ENCODE peak calls at places on chromosomes 3 and 15, in four cellular contexts. P is K562, E is HepG2, Q is GM12878. V is an unnamed sample.

GRCh38 chr15:62495670-62496328 is 330.7 kb upstream of the C2CD4B start:
- DNase-seq in P (no peak), E (no peak), Q (no peak), V (no peak)

GRCh38 chr15:97966924-97967620 is 6.6 kb downstream of the ARRDC4 start:
- DNase-seq in P (no peak), E (no peak), Q (no peak), V (no peak)

GRCh38 chr15:39028069-39028468 is 463.5 kb upstream of the RASGRP1 start:
- DNase-seq in P (no peak), E (no peak), Q (no peak), V (peak)

GRCh38 chr15:64619880-64620839 is 155.2 kb downstream of the RBPMS2 start:
- DNase-seq in P (no peak), E (no peak), Q (no peak), V (no peak)

GRCh38 chr3:30473374-30474051 is 132.9 kb upstream of the TGFBR2 start:
- DNase-seq in P (no peak), E (no peak), Q (no peak), V (no peak)

GRCh38 chr3:143529018-143529478 is 319.2 kb downstream of the SLC9A9 start:
- DNase-seq in P (no peak), E (no peak), Q (peak), V (no peak)

GRCh38 chr3:71063768-71064287 is 519.7 kb downstream of the FOXP1 start:
- DNase-seq in P (peak), E (peak), Q (no peak), V (no peak)

GRCh38 chr15:94370197-94370987 is 139.0 kb downstream of the MCTP2 start:
- DNase-seq in P (no peak), E (no peak), Q (no peak), V (no peak)

GRCh38 chr15:71709808-71710418 is 100.4 kb upstream of the NR2E3 start:
- DNase-seq in P (no peak), E (no peak), Q (no peak), V (no peak)

GRCh38 chr3:105714459-105714858 is 154.4 kb downstream of the CBLB start:
- DNase-seq in P (no peak), E (no peak), Q (no peak), V (no peak)

GRCh38 chr3:181075098-181075497 is 85.6 kb upstream of the DNAJC19 start:
- DNase-seq in P (no peak), E (no peak), Q (no peak), V (no peak)

GRCh38 chr3:167575000-167575399 is 78.7 kb downstream of the WDR49 start:
- DNase-seq in P (no peak), E (no peak), Q (no peak), V (no peak)

DNA sequence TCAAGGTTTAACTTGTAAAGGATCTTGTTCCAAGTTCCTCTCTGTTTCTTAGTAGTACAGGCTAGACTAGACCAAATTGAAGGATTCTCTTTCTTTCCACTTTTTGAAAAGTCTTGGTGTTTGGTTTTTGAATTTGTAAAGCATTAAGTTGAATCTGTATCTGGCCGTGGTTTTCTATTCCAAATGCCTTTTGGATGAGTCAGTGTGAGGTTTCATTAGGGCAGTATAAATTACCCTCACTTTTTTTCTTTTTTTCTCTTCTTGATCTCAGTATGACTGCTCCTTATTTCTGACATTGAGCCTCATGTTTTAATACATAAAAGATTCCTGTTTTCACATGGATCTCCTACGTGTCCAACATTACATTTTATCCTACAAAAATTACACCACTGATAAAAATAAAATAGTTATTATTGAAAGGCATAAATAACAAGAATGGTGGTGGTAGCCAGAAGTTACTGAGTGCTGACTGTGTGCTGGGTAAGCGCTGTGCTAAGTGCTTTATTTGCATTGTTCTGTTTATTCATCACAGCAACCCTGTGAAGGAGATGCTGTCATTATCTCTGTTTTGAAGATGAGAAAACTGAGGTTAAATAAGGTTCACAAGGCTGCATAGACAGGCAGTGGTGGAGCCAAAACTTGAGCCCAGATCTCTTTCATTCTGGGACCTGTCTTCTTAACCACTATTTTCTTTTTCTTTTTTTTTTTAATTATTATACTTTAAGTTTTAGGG is 48.3 kb downstream of the MITF start:
- DNase-seq in P (no peak), E (no peak), Q (no peak), V (no peak)
- TF ChIP-seq POLR2AphosphoS2 in P (no peak), E (no peak), Q (no peak), V (no peak)

GRCh38 chr3:111980716-111981456 is 2.1 kb downstream of the ABHD10 start:
- DNase-seq in P (no peak), E (no peak), Q (no peak), V (no peak)
- TF ChIP-seq POLR2AphosphoS2 in P (no peak), E (no peak), Q (no peak), V (no peak)

GRCh38 chr3:182636646-182637045 is 156.7 kb upstream of the ATP11B start:
- DNase-seq in P (no peak), E (no peak), Q (no peak), V (no peak)
- TF ChIP-seq POLR2AphosphoS2 in P (no peak), E (no peak), Q (no peak), V (no peak)

DNA sequence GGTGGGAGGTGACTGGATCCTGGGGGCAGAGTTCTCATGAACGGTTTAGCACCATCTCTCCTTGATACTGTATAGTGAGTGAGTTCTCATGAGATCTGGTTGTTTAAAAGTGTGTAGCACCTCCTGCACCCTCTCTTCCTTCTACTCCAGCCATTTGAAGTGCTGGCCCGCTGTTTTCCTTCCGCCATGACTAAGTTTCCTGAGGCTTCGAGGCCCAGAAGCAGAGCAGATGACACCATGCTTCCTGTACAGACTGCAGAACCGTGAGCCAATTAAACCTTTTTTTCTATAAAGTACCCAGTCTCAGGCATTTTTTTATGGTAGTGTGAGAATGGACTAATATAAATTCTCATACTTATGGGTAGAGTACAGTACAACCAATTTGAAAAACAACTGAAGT is 123.6 kb upstream of the BHLHE40 start:
- DNase-seq in P (no peak), E (no peak), Q (no peak), V (no peak)
- TF ChIP-seq POLR2AphosphoS2 in P (no peak), E (no peak), Q (no peak), V (no peak)

DNA sequence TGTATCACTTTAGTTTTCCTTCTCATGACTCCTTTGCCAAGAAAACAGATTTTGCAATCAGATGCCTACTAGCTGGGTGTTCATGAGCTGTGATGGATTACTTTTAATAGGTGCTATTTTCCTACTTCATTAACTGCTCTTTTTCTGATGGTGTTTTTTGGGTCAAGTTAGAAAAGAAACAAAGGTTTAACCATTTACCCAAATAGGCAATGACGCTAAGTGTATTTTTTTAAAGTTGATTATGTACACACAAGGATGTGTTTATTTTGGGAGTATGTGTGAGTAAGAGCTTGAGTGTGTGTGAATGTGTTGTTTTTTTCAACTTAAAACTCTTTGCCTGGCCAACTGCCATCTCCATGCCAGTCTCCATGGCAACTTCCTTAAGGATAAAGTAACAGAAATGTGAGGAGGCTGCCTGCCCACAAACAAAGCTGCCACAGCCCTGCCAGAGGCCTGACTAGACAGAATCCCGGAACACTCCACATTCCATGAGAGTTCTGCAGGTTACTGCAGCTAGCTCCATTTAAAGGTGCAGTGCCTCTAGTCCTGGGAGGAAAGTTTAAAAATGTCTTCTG is 215.6 kb upstream of the RBMS3 start:
- DNase-seq in P (no peak), E (no peak), Q (no peak), V (peak)
- TF ChIP-seq POLR2AphosphoS2 in P (no peak), E (no peak), Q (no peak), V (no peak)

DNA sequence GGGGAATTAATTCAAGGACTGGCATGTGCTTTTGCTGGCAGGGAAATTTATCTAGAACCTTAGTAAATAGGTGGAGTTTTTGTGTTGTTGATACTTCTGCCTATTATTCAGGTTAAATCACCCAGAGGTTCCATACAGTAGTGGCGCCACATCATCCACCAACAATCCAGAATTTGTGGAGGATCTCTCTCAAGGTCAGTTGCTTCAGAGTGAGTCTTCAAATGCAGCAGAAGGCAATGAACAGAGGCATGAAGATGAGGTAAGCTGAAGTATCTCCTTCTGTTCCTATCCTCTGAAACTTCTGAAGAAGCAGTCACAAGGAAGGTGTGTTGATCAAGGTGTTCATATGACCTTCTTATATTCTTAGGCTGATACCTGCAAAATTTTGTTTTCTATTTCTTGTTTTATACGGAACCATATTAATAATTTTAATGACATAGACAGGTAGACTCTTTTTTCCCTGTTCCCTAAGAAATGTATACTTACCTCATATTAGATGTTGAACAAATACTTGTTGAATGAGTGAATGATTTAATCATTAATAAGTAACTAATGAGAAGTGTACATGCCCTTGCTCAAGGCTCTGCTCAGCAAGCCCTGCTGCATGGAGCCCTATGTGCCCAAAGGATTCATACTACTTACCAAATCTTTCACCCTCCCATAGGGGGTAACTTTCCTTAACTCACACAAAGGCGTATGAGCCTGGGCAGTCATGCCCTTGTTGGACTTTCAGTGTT is 43.6 kb downstream of the HMG20A start:
- DNase-seq in P (no peak), E (no peak), Q (no peak), V (no peak)
- TF ChIP-seq POLR2AphosphoS2 in P (no peak), E (no peak), Q (no peak), V (no peak)

GRCh38 chr3:32334675-32335074 is 57.0 kb upstream of the CMTM7 start:
- DNase-seq in P (peak), E (no peak), Q (no peak), V (no peak)
- TF ChIP-seq POLR2AphosphoS2 in P (no peak), E (no peak), Q (no peak), V (no peak)

V was measured in A549.